ENCODE peak calls at places on chromosomes 2 and 18, in five cellular contexts. H is fibroblast of mammary gland, A is foreskin fibroblast, J is psoas muscle, W is cardiac fibroblast. S is an unnamed sample.

GRCh38 chr18:36490907-36491306 is 193.4 kb downstream of the FHOD3 start:
- DNase-seq in H (no peak), A (no peak), J (no peak), W (no peak), S (no peak)

GRCh38 chr18:33580540-33580939 is 2.5 kb downstream of the ASXL3 start:
- DNase-seq in H (no peak), A (no peak), J (no peak), W (no peak), S (no peak)

GRCh38 chr2:212494413-212495020 is 44.1 kb downstream of the ERBB4 start:
- DNase-seq in H (no peak), A (peak; percentile 1), J (no peak), W (no peak), S (no peak)

GRCh38 chr2:7037340-7038333 is 120.4 kb downstream of the RNF144A start:
- DNase-seq in H (peak; percentile 77), A (peak; percentile 87), J (no peak), W (peak; percentile 76), S (no peak)

GRCh38 chr18:47815486-47816270 is 114.8 kb downstream of the SMAD2 start:
- DNase-seq in H (no peak), A (no peak), J (no peak), W (peak; percentile 36), S (no peak)

GRCh38 chr2:199869227-199869541 is 18.2 kb upstream of the FTCDNL1 start:
- DNase-seq in H (no peak), A (no peak), J (no peak), W (no peak), S (no peak)

GRCh38 chr2:50392185-50392584 is 639.7 kb downstream of the NRXN1 start:
- DNase-seq in H (no peak), A (no peak), J (no peak), W (no peak), S (no peak)

GRCh38 chr2:111118455-111119003 is 2.2 kb upstream of the BCL2L11 start:
- DNase-seq in H (no peak), A (no peak), J (peak; percentile 54), W (no peak), S (no peak)

GRCh38 chr18:58194028-58194427 is 150.0 kb downstream of the NEDD4L start:
- DNase-seq in H (no peak), A (no peak), J (no peak), W (no peak), S (no peak)

GRCh38 chr2:166468124-166469024 is 25.7 kb downstream of the SCN7A start:
- DNase-seq in H (peak; percentile 18), A (no peak), J (no peak), W (peak; percentile 5), S (no peak)

DNA sequence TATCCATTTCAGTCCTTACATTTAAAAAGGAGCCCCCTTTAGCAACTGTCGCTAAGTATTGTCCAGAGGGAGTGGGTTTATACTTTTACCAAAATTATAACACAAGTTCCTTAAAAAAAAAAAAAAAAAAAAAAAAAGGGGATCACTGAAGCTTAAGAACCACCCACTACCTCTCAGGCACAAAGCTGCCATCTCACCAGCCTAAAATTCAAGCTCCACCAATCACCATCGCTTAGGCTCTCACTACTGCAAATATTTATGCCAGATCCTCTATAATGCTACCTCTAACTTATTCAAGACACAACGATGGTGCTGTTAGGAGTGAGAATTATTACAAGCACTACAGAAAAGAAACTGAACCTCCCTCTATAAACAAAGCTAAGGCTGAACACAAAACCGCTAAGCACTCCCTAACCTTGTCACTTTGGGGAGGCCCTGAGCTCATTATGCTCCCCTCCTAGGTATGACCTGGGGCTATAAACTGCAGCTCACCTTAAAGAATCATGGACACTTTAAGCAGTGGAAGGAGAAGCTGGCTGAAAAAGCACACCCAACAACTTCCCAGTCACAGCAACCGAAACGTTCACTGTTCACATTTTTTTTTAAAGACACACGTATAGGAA is 3.6 kb downstream of the FZD5 start:
- DNase-seq in H (no peak), A (no peak), J (no peak), W (no peak), S (no peak)
- H3K4me3 ChIP-seq in H (no peak overlapping the region), A (no peak overlapping the region), J (no peak overlapping the region), W (no peak overlapping the region), S (no peak overlapping the region)

GRCh38 chr2:78427170-78427569 is 598.3 kb upstream of the REG3G start:
- DNase-seq in H (no peak), A (no peak), J (no peak), W (no peak), S (no peak)

GRCh38 chr2:78431241-78431640 is 594.3 kb upstream of the REG3G start:
- DNase-seq in H (no peak), A (no peak), J (no peak), W (no peak), S (no peak)
- TF ChIP-seq CTCF in H (no peak), A (no peak), J (peak; percentile 27), W (no peak), S (no peak)

GRCh38 chr2:48312126-48312525 is 217.8 kb upstream of the STON1 start:
- DNase-seq in H (peak; percentile 61), A (peak; percentile 56), J (no peak), W (no peak), S (no peak)
- H3K4me3 ChIP-seq in H (no peak overlapping the region), A (no peak overlapping the region), J (no peak overlapping the region), W (no peak overlapping the region), S (no peak overlapping the region)

GRCh38 chr2:16482485-16482884 is 183.1 kb downstream of the CYRIA start:
- DNase-seq in H (no peak), A (no peak), J (no peak), W (no peak), S (no peak)

DNA sequence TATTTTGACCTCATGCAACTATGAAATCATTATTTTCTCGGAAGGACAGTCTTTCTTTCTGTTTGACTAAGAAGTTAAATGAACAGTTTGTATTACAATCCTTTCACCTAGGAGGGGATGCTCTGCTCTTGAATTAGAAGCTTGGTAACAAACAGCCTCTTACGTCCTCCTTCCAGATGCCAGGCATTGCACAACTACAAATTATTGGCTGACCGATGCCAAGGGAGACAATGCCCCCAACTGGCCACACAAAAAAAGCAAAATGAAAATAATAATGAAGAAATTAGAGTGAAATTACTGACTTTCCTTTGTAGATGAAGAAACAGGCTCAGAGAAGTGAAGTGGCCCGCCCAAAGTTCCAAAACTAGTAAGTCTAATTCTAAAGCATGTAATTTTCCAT is 177.9 kb downstream of the CYRIA start:
- DNase-seq in H (peak; percentile 52), A (no peak), J (no peak), W (peak; percentile 63), S (no peak)
- TF ChIP-seq CTCF in H (peak; percentile 28), A (no peak), J (peak; percentile 24), W (peak; percentile 11), S (no peak)

GRCh38 chr2:197138513-197138912 is 172.1 kb downstream of the ANKRD44 start:
- DNase-seq in H (no peak), A (no peak), J (no peak), W (no peak), S (no peak)
- H3K4me3 ChIP-seq in H (no peak overlapping the region), A (no peak overlapping the region), J (no peak overlapping the region), W (no peak overlapping the region), S (no peak overlapping the region)

DNA sequence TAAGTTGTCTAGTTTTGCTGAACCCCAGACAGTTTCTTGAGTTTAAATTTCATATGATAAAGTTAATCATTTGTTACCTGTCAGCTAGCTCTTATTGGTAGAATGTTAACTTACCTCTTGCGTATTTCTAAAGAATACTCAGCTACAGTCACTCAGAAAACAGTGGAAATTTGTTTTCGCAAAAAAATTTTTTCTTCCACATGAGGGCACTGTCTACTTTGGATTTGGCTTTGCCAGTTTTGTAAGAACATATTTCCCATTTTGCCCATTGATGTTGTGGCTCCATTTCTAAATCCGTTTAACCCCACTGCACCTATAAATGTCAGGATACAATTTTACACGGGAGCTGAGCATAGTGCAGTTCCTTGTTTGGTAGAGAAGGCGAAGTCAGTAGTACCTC is 19.1 kb upstream of the GCFC2 start:
- DNase-seq in H (no peak), A (peak; percentile 23), J (no peak), W (peak; percentile 18), S (no peak)
- TF ChIP-seq CTCF in H (peak; percentile 30), A (peak; percentile 17), J (no peak), W (peak; percentile 11), S (no peak)

GRCh38 chr2:223057545-223057944 is 5.6 kb downstream of the KCNE4 start:
- DNase-seq in H (peak; percentile 43), A (no peak), J (no peak), W (peak; percentile 48), S (no peak)
- H3K4me3 ChIP-seq in H (no peak overlapping the region), A (no peak overlapping the region), J (no peak overlapping the region), W (no peak overlapping the region), S (no peak overlapping the region)